ENCODE peak calls at places on chromosomes 1 and 21, in five cellular contexts. E is IMR-90, A is A549, Z is WTC11, Y is SK-N-SH. H is an unnamed sample.

GRCh38 chr21:38506606-38507331 is 8.5 kb upstream of the ERG start:
- DNase-seq in E (no peak), A (no peak), Z (peak; percentile 27), Y (no peak), H (no peak)

GRCh38 chr1:51973587-51974474 is 16.7 kb downstream of the RAB3B start:
- DNase-seq in E (peak; percentile 67), A (no peak), Z (no peak), Y (no peak), H (peak; percentile 30)

GRCh38 chr1:98903261-98903660 is 101.4 kb downstream of the PLPPR5 start:
- DNase-seq in E (peak; percentile 88), A (no peak), Z (no peak), Y (no peak), H (no peak)

GRCh38 chr1:210417881-210418280 is 89.2 kb downstream of the HHAT start:
- DNase-seq in E (no peak), A (no peak), Z (no peak), Y (no peak), H (no peak)

GRCh38 chr1:45870500-45870899 is 67.1 kb downstream of the MAST2 start:
- DNase-seq in E (no peak), A (no peak), Z (no peak), Y (no peak), H (no peak)

GRCh38 chr1:214108097-214108446 is 120.3 kb downstream of the PROX1 start:
- DNase-seq in E (no peak), A (no peak), Z (no peak), Y (no peak), H (no peak)

GRCh38 chr1:156751724-156752481 is 428 bp upstream of the HDGF start:
- DNase-seq in E (peak; percentile 95), A (peak; percentile 83), Z (peak; percentile 97), Y (peak; percentile 98), H (peak; percentile 82)

GRCh38 chr1:54254055-54254454 is 54.1 kb downstream of the MRPL37 start:
- DNase-seq in E (peak; percentile 31), A (no peak), Z (no peak), Y (no peak), H (no peak)

GRCh38 chr21:34822957-34823356 is 154.2 kb downstream of the CLIC6 start:
- DNase-seq in E (peak; percentile 68), A (no peak), Z (no peak), Y (no peak), H (no peak)

GRCh38 chr1:236064674-236065508 is at the start of gene NID1:
- DNase-seq in E (peak; percentile 79), A (peak; percentile 58), Z (peak; percentile 87), Y (peak; percentile 88), H (no peak)

GRCh38 chr1:227316941-227317540 is 1.3 kb downstream of the CDC42BPA start:
- DNase-seq in E (peak; percentile 31), A (no peak), Z (no peak), Y (peak; percentile 27), H (no peak)

GRCh38 chr1:170461362-170461761 is 70.6 kb upstream of the GORAB start:
- DNase-seq in E (peak; percentile 30), A (no peak), Z (no peak), Y (no peak), H (no peak)

GRCh38 chr1:197773856-197774255 is 1.4 kb downstream of the DENND1B start:
- DNase-seq in E (no peak), A (no peak), Z (no peak), Y (no peak), H (no peak)

GRCh38 chr1:233959089-233959488 is 54.6 kb downstream of the SLC35F3 start:
- DNase-seq in E (no peak), A (no peak), Z (no peak), Y (no peak), H (no peak)

GRCh38 chr1:185292237-185292636 is 24.8 kb downstream of the IVNS1ABP start:
- DNase-seq in E (no peak), A (no peak), Z (no peak), Y (no peak), H (no peak)

GRCh38 chr1:114178940-114179339 is 25.3 kb upstream of the SYT6 start:
- DNase-seq in E (no peak), A (no peak), Z (no peak), Y (no peak), H (no peak)
- TF ChIP-seq USF2 in E (no peak), A (no peak), Z (no peak), Y (no peak), H (no peak)

DNA sequence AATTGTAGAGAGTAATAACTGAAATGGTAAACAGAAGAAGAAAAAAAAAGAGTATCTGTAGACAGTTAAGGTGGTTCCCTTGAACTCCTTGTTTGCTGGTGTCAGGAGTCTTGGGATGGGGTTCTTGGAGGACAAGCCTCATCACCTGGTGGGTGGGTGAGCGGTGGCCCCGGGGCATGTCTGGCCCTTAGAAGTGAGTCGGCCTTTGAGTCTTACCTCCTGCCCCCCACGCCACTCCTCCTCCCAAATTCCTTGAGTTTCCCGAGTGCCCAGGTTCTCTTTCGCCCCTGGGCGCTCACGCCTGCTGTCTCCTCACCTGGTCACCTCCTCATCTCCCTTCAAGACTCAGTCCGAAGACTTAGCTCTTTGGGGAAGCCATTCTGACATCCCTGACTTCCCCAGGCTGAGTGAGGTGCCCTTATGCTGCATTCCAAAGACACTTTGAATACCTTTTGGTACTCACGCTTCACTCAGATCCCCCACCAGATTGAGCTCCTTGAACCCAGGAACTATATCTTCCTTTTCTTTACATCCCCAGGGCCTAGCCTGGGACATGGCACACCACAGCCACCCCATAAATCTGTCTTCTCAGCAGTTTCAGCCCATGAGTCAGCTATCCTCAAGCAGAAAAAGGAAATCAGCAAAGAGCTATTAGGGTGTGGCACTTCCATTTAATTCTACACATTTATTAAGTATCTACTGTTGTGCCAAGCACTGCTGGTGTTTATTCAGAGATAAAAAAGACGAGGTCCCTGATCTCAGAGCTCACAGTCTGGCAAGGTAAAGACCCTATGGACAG is 13.5 kb upstream of the IKBKE start:
- DNase-seq in E (no peak), A (no peak), Z (no peak), Y (no peak), H (no peak)
- TF ChIP-seq USF2 in E (no peak), A (no peak), Z (no peak), Y (no peak), H (no peak)

GRCh38 chr1:209160230-209160629 is 423.3 kb upstream of the CAMK1G start:
- DNase-seq in E (no peak), A (no peak), Z (no peak), Y (no peak), H (no peak)
- TF ChIP-seq USF2 in E (no peak), A (no peak), Z (no peak), Y (no peak), H (no peak)

GRCh38 chr1:235014756-235015155 is 113.9 kb downstream of the TOMM20 start:
- DNase-seq in E (no peak), A (no peak), Z (no peak), Y (no peak), H (no peak)
- TF ChIP-seq USF2 in E (no peak), A (no peak), Z (no peak), Y (no peak), H (no peak)

GRCh38 chr1:31551206-31551605 is 25.1 kb upstream of the TINAGL1 start:
- DNase-seq in E (no peak), A (no peak), Z (no peak), Y (no peak), H (no peak)

GRCh38 chr1:31552489-31552888 is 23.8 kb upstream of the TINAGL1 start:
- DNase-seq in E (no peak), A (no peak), Z (no peak), Y (no peak), H (no peak)

GRCh38 chr1:31548899-31549806 is 27.2 kb upstream of the TINAGL1 start:
- DNase-seq in E (peak; percentile 82), A (peak; percentile 74), Z (peak; percentile 93), Y (peak; percentile 88), H (peak; percentile 91)

GRCh38 chr1:31548518-31548898 is 27.8 kb upstream of the TINAGL1 start:
- DNase-seq in E (peak; percentile 21), A (no peak), Z (no peak), Y (peak; percentile 32), H (no peak)

DNA sequence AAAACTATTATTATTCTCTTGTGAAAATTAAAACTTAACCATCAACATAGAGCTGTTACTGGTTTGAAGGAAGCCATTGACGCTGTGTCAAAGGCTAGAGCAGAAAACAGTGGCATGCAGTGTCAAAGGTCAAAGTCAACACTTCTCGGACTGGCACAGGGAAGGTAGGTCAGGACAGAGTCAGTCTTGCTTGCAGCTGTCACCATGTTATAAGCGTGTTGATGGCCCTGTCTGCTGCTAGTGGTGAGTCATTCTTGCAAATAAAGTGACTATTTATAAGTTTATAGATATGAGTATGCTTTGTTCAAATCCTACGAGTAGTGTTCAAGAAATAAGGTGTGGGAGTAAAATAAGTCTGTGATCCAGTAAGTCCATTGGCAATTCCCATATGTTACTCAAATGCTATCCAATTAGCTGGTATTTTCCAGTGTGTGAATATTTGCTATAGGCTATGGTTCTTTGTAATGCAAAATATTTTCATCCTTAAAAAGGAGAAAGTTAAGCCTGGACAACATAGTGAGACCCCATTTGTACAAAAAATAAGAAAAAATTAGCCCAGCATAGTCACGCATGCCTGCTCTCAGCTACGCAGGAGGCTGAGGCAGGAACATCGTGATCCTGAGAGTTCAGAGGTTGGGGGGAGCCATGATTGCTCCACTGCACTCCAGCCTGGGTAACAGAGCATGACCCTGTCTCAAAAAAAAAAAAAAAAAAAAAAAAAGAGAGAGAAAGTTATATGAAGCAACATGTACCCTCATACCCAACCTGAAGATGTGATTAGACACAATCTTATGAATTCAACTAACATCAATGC is 26.3 kb upstream of the TINAGL1 start:
- DNase-seq in E (no peak), A (no peak), Z (no peak), Y (no peak), H (peak; percentile 40)
- TF ChIP-seq USF2 in E (no peak), A (no peak), Z (no peak), Y (no peak), H (no peak)

GRCh38 chr21:45388011-45388521 is 16.9 kb upstream of the COL18A1 start:
- DNase-seq in E (no peak), A (no peak), Z (no peak), Y (no peak), H (no peak)
- TF ChIP-seq USF2 in E (no peak), A (no peak), Z (no peak), Y (no peak), H (no peak)

H was measured in GM12878.